ENCODE peak calls at places on chromosomes 7 and 10, in six cellular contexts. One of them, this sample, is unnamed. For H3K4me1, the result is how much of the 10 kb centered on the place peaks cover.

GRCh38 chr7:50640779-50641178 is 75.6 kb upstream of the DDC start:
- DNase-seq in testis: no peak
- DNase-seq in spleen: no peak
- DNase-seq in stomach: no peak
- DNase-seq in uterus: no peak
- DNase-seq in A549: no peak
- DNase-seq in this sample: no peak

GRCh38 chr7:112484671-112485097 is 3.9 kb downstream of the LSMEM1 start:
- DNase-seq in spleen: no peak
- DNase-seq in A549: peak
- DNase-seq in stomach: no peak
- DNase-seq in testis: no peak
- DNase-seq in uterus: no peak
- DNase-seq in this sample: no peak

GRCh38 chr10:78977761-78978305 is 90.9 kb upstream of the ZMIZ1 start:
- DNase-seq in stomach: no peak
- DNase-seq in A549: no peak
- DNase-seq in testis: no peak
- DNase-seq in spleen: no peak
- DNase-seq in uterus: peak
- DNase-seq in this sample: peak

GRCh38 chr10:114684085-114684821 is 26.2 kb upstream of the ABLIM1 start:
- DNase-seq in A549: peak
- DNase-seq in stomach: peak
- DNase-seq in uterus: peak
- DNase-seq in spleen: no peak
- DNase-seq in testis: no peak
- DNase-seq in this sample: peak

GRCh38 chr7:102275123-102275703 is 11.5 kb upstream of the SH2B2 start:
- DNase-seq in uterus: no peak
- DNase-seq in spleen: no peak
- DNase-seq in testis: no peak
- DNase-seq in A549: no peak
- DNase-seq in stomach: no peak
- DNase-seq in this sample: no peak

GRCh38 chr10:124534821-124535601 is 73.4 kb downstream of the LHPP start:
- DNase-seq in uterus: no peak
- DNase-seq in A549: no peak
- DNase-seq in stomach: no peak
- DNase-seq in testis: no peak
- DNase-seq in spleen: no peak
- DNase-seq in this sample: no peak

GRCh38 chr10:96334888-96335526 is 23.8 kb downstream of the OPALIN start:
- DNase-seq in uterus: no peak
- DNase-seq in testis: peak
- DNase-seq in stomach: no peak
- DNase-seq in spleen: no peak
- DNase-seq in A549: peak
- DNase-seq in this sample: peak

GRCh38 chr7:43646603-43647313 is 63.9 kb downstream of the STK17A start:
- DNase-seq in spleen: no peak
- DNase-seq in stomach: no peak
- DNase-seq in uterus: no peak
- DNase-seq in A549: no peak
- DNase-seq in testis: no peak
- DNase-seq in this sample: no peak

GRCh38 chr7:14902589-14902963 is at the start of gene DGKB:
- DNase-seq in testis: peak
- DNase-seq in stomach: no peak
- DNase-seq in A549: no peak
- DNase-seq in uterus: peak
- DNase-seq in spleen: peak
- DNase-seq in this sample: no peak

GRCh38 chr10:133143200-133143533 is 16.9 kb upstream of the KNDC1 start:
- DNase-seq in stomach: no peak
- DNase-seq in A549: no peak
- DNase-seq in uterus: no peak
- DNase-seq in testis: no peak
- DNase-seq in spleen: no peak
- DNase-seq in this sample: no peak

GRCh38 chr7:98702021-98702420 is 84.9 kb downstream of the NPTX2 start:
- DNase-seq in stomach: no peak
- DNase-seq in testis: no peak
- DNase-seq in spleen: no peak
- DNase-seq in uterus: no peak
- DNase-seq in A549: no peak
- DNase-seq in this sample: no peak

DNA sequence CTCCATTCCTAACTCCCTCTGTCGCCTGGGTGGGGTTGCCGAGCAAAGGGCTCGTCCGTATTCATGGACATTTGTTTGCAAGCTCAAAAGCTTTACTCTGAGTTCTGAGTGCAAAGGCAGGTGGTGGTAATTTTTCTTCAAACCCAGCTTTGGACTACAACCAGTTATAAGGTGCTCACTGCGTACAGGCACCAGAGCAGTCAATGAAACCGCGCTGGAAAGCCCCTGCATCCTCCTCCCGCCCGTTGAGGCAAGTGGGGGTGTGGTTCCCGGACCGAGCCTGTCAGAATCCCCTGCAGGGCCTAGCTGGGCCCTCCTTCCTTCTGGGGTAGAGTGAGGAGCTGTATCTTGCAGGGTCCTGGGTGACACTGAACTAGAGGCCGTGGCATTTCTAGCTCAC is 22.3 kb downstream of the AMZ1 start:
- DNase-seq in A549: no peak
- DNase-seq in uterus: no peak
- DNase-seq in stomach: no peak
- DNase-seq in testis: no peak
- DNase-seq in spleen: peak
- DNase-seq in this sample: no peak
- H3K4me3 ChIP-seq in A549: no peak
- H3K4me3 ChIP-seq in uterus: no peak
- H3K4me3 ChIP-seq in stomach: peak
- H3K4me3 ChIP-seq in testis: no peak
- H3K4me3 ChIP-seq in spleen: peak
- H3K4me3 ChIP-seq in this sample: peak

GRCh38 chr7:158808126-158808525 is 21.2 kb downstream of the ESYT2 start:
- DNase-seq in uterus: no peak
- DNase-seq in stomach: no peak
- DNase-seq in A549: no peak
- DNase-seq in spleen: peak
- DNase-seq in testis: no peak
- DNase-seq in this sample: no peak
- H3K4me1 ChIP-seq in uterus: under half
- H3K4me1 ChIP-seq in stomach: under half
- H3K4me1 ChIP-seq in A549: under half
- H3K4me1 ChIP-seq in spleen: half or more
- H3K4me1 ChIP-seq in testis: under half
- H3K4me1 ChIP-seq in this sample: under half

DNA sequence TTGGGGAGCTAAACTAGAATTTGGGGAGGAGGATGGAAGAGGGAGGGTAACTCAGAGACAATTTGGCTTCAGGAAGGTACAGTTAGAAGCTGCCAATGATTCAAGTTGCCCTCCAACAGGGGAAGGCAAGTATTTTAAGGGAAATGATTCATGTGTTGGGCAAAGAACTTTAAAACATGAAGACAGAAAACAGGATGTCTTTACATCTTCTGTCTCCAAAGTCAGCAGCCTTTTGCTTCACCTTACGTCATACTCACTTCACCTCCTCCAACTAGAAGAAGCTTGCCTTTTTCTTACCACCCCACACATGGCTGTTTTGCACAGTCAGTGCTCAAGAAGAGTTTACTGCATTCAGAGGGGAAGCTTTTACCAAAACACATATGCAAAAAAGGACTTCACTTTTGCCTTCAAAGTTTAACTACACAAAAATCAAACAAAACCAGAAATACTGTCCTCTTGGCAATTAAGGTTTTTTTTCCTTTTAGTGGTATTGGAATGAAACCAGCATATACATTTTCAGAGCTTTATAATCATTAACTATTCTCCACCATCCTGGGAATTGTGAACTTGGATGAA is 36.0 kb downstream of the PPP1R3C start:
- DNase-seq in stomach: no peak
- DNase-seq in testis: no peak
- DNase-seq in A549: no peak
- DNase-seq in uterus: no peak
- DNase-seq in spleen: no peak
- DNase-seq in this sample: no peak
- TF ChIP-seq POLR2A in stomach: no peak
- TF ChIP-seq POLR2A in testis: no peak
- TF ChIP-seq POLR2A in A549: no peak
- TF ChIP-seq POLR2A in uterus: no peak
- TF ChIP-seq POLR2A in spleen: no peak
- TF ChIP-seq POLR2A in this sample: no peak

GRCh38 chr10:101142533-101143353 is 11.6 kb downstream of the TLX1 start:
- DNase-seq in stomach: no peak
- DNase-seq in spleen: no peak
- DNase-seq in testis: no peak
- DNase-seq in A549: no peak
- DNase-seq in uterus: no peak
- DNase-seq in this sample: no peak
- H3K4me3 ChIP-seq in stomach: no peak
- H3K4me3 ChIP-seq in spleen: no peak
- H3K4me3 ChIP-seq in testis: no peak
- H3K4me3 ChIP-seq in A549: no peak
- H3K4me3 ChIP-seq in uterus: no peak
- H3K4me3 ChIP-seq in this sample: no peak

GRCh38 chr7:154998481-154998880 is 4.4 kb downstream of the PAXIP1 start:
- DNase-seq in spleen: no peak
- DNase-seq in A549: no peak
- DNase-seq in testis: no peak
- DNase-seq in uterus: no peak
- DNase-seq in stomach: no peak
- DNase-seq in this sample: no peak

GRCh38 chr7:155003215-155003999 is 483 bp upstream of the PAXIP1 start:
- DNase-seq in uterus: peak
- DNase-seq in stomach: peak
- DNase-seq in A549: peak
- DNase-seq in testis: peak
- DNase-seq in spleen: peak
- DNase-seq in this sample: peak

GRCh38 chr7:155000795-155001194 is 2.1 kb downstream of the PAXIP1 start:
- DNase-seq in testis: no peak
- DNase-seq in uterus: no peak
- DNase-seq in stomach: no peak
- DNase-seq in A549: no peak
- DNase-seq in spleen: no peak
- DNase-seq in this sample: no peak

GRCh38 chr7:155002411-155003214 is at the start of gene PAXIP1:
- DNase-seq in spleen: peak
- DNase-seq in uterus: no peak
- DNase-seq in testis: peak
- DNase-seq in stomach: peak
- DNase-seq in A549: peak
- DNase-seq in this sample: no peak

GRCh38 chr7:155001756-155002410 is 1.0 kb downstream of the PAXIP1 start:
- DNase-seq in testis: no peak
- DNase-seq in stomach: no peak
- DNase-seq in spleen: no peak
- DNase-seq in uterus: no peak
- DNase-seq in A549: peak
- DNase-seq in this sample: no peak
- H3K4me1 ChIP-seq in testis: under half
- H3K4me1 ChIP-seq in stomach: under half
- H3K4me1 ChIP-seq in spleen: half or more
- H3K4me1 ChIP-seq in uterus: under half
- H3K4me1 ChIP-seq in A549: under half
- H3K4me1 ChIP-seq in this sample: under half

This sample was measured in tibial nerve.